ENCODE peak calls at places on chromosome 22, in ten cellular contexts. R is suprapubic skin, D is NB4, Y is right lobe of liver, H is erythroblast, J is Peyer's patch, F is A549, M is IMR-90, I is lower leg skin, X is ovary. U is an unnamed sample.

GRCh38 chr22:26439559-26439958 is 10.5 kb downstream of the ASPHD2 start:
- DNase-seq in J (no peak), X (no peak), M (no peak), R (no peak), I (no peak), D (no peak), H (no peak), F (no peak), Y (no peak), U (no peak)

GRCh38 chr22:35334010-35334409 is 34.3 kb downstream of the TOM1 start:
- DNase-seq in Y (no peak), I (no peak), D (peak), X (no peak), H (no peak), M (no peak), R (no peak), J (no peak), F (no peak), U (no peak)

GRCh38 chr22:33076368-33076767 is 18.2 kb upstream of the SYN3 start:
- DNase-seq in Y (no peak), J (no peak), D (peak), X (no peak), R (no peak), M (peak), I (no peak), H (no peak), F (no peak), U (no peak)

GRCh38 chr22:44099696-44100095 is 75.6 kb downstream of the PARVB start:
- DNase-seq in H (no peak), I (peak), R (no peak), Y (peak), F (no peak), X (peak), M (no peak), D (no peak), J (no peak), U (no peak)

GRCh38 chr22:47144791-47145425 is 382.5 kb downstream of the TBC1D22A start:
- DNase-seq in R (no peak), H (no peak), J (no peak), M (no peak), X (no peak), F (no peak), Y (no peak), I (no peak), D (no peak), U (no peak)

GRCh38 chr22:49198705-49199084 is 629.0 kb downstream of the BRD1 start:
- DNase-seq in J (peak), I (peak), Y (peak), X (peak), M (no peak), H (no peak), R (peak), F (no peak), D (no peak), U (no peak)

GRCh38 chr22:44286673-44287072 is 26.1 kb downstream of the SHISAL1 start:
- DNase-seq in H (no peak), Y (no peak), M (no peak), R (no peak), J (no peak), I (no peak), D (no peak), X (no peak), F (no peak), U (no peak)

GRCh38 chr22:43205748-43206514 is 19.0 kb upstream of the TTLL12 start:
- DNase-seq in R (no peak), I (no peak), F (no peak), H (no peak), Y (no peak), J (no peak), D (no peak), M (no peak), X (no peak), U (no peak)

GRCh38 chr22:47620391-47620790 is 857.9 kb downstream of the TBC1D22A start:
- DNase-seq in Y (no peak), J (peak), H (no peak), X (peak), F (no peak), R (no peak), I (peak), M (no peak), D (no peak), U (no peak)

GRCh38 chr22:39360242-39360641 is 10.5 kb downstream of the SYNGR1 start:
- DNase-seq in H (no peak), Y (no peak), R (no peak), F (no peak), I (no peak), J (no peak), X (no peak), M (no peak), D (no peak), U (no peak)

GRCh38 chr22:26547426-26547825 is 35.2 kb upstream of the TFIP11 start:
- DNase-seq in X (no peak), H (no peak), R (no peak), I (no peak), J (no peak), F (no peak), Y (no peak), M (peak), D (peak), U (no peak)

GRCh38 chr22:30304495-30305244 is 15.4 kb upstream of the CASTOR1 start:
- DNase-seq in F (no peak), M (no peak), Y (no peak), H (no peak), R (no peak), J (peak), D (peak), I (no peak), X (no peak), U (no peak)

GRCh38 chr22:31124290-31124689 is 1.5 kb downstream of the INPP5J start:
- DNase-seq in M (no peak), H (no peak), R (no peak), X (no peak), D (no peak), F (no peak), Y (no peak), J (no peak), I (no peak), U (no peak)

GRCh38 chr22:34966980-34967379 is 99.0 kb upstream of the ISX start:
- DNase-seq in M (no peak), I (no peak), H (no peak), R (no peak), D (no peak), Y (no peak), F (peak), X (no peak), J (no peak), U (no peak)

GRCh38 chr22:40922484-40923303 is 28.5 kb upstream of the RBX1 start:
- DNase-seq in D (peak), H (peak), J (no peak), F (peak), Y (no peak), X (no peak), R (no peak), I (no peak), M (peak), U (no peak)

GRCh38 chr22:35756722-35757121 is 39.0 kb downstream of the APOL5 start:
- DNase-seq in X (no peak), D (no peak), F (no peak), J (no peak), I (no peak), Y (no peak), H (no peak), M (no peak), R (no peak), U (no peak)

GRCh38 chr22:29454186-29454745 is 15.9 kb downstream of the RFPL1 start:
- DNase-seq in F (no peak), X (peak), I (no peak), J (peak), H (no peak), D (no peak), M (no peak), Y (no peak), R (no peak), U (no peak)

GRCh38 chr22:18000441-18001039 is 23.8 kb downstream of the MICAL3 start:
- DNase-seq in D (peak), J (peak), H (peak), Y (peak), F (peak), I (no peak), R (peak), X (peak), M (no peak), U (no peak)

GRCh38 chr22:43238526-43239006 is 51.6 kb upstream of the TTLL12 start:
- DNase-seq in F (no peak), R (no peak), Y (peak), M (no peak), D (no peak), I (no peak), X (peak), J (no peak), H (no peak), U (no peak)

GRCh38 chr22:33324228-33324627 is 266.0 kb upstream of the SYN3 start:
- DNase-seq in R (no peak), H (no peak), D (no peak), Y (no peak), X (no peak), J (no peak), F (no peak), M (no peak), I (no peak), U (no peak)

GRCh38 chr22:36303115-36303467 is 50.2 kb downstream of the APOL1 start:
- DNase-seq in Y (no peak), R (no peak), H (no peak), M (no peak), X (no peak), I (no peak), F (no peak), J (no peak), D (no peak), U (no peak)

GRCh38 chr22:17875631-17876030 is 101.4 kb upstream of the BID start:
- DNase-seq in F (no peak), Y (no peak), I (no peak), M (no peak), J (no peak), R (no peak), X (peak), D (no peak), H (no peak), U (no peak)

GRCh38 chr22:36117053-36117554 is 43.5 kb downstream of the APOL3 start:
- DNase-seq in I (no peak), R (no peak), Y (no peak), J (no peak), M (no peak), H (no peak), X (peak), D (no peak), F (no peak), U (no peak)

GRCh38 chr22:43740587-43741270 is 71.4 kb downstream of the EFCAB6 start:
- DNase-seq in X (no peak), R (no peak), J (no peak), D (no peak), H (peak), F (no peak), M (no peak), I (no peak), Y (no peak), U (no peak)

GRCh38 chr22:42617155-42617983 is 2.7 kb upstream of the POLDIP3 start:
- DNase-seq in R (peak), H (no peak), I (no peak), M (no peak), F (no peak), J (no peak), Y (no peak), X (no peak), D (no peak), U (no peak)

GRCh38 chr22:48483764-48484528 is 1343.7 kb downstream of the BRD1 start:
- DNase-seq in Y (peak), X (no peak), D (no peak), I (peak), F (peak), R (peak), M (no peak), H (no peak), J (peak), U (no peak)

GRCh38 chr22:47144076-47144765 is 381.8 kb downstream of the TBC1D22A start:
- DNase-seq in Y (no peak), M (no peak), J (no peak), D (no peak), F (no peak), H (no peak), I (no peak), R (no peak), X (no peak), U (no peak)

GRCh38 chr22:31081963-31082605 is 966 bp downstream of the SMTN start:
- DNase-seq in F (no peak), M (peak), R (no peak), H (no peak), I (peak), J (no peak), X (peak), D (no peak), Y (no peak), U (no peak)

GRCh38 chr22:30078320-30079311 is 1.6 kb upstream of the HORMAD2 start:
- DNase-seq in X (no peak), H (peak), J (no peak), Y (no peak), F (no peak), R (no peak), M (no peak), I (no peak), D (peak), U (no peak)

GRCh38 chr22:24525416-24526037 is 29.4 kb downstream of the GUCD1 start:
- DNase-seq in X (peak), R (peak), F (peak), Y (peak), H (peak), I (peak), J (peak), M (peak), D (peak), U (peak)

GRCh38 chr22:50585238-50585637 is 2.6 kb upstream of the CHKB start:
- DNase-seq in Y (no peak), D (no peak), H (no peak), F (no peak), X (no peak), I (no peak), J (no peak), R (peak), M (no peak), U (no peak)

GRCh38 chr22:26995222-26995621 is 337.8 kb downstream of the MIAT start:
- DNase-seq in X (no peak), D (no peak), F (no peak), I (no peak), J (no peak), R (no peak), Y (no peak), M (no peak), H (no peak), U (no peak)

GRCh38 chr22:37599161-37599560 is 9.5 kb upstream of the GGA1 start:
- DNase-seq in M (no peak), D (no peak), F (peak), J (peak), H (no peak), I (no peak), R (no peak), X (no peak), Y (no peak), U (no peak)

GRCh38 chr22:37604074-37604473 is 4.6 kb upstream of the GGA1 start:
- DNase-seq in I (no peak), D (no peak), J (no peak), X (no peak), Y (no peak), R (no peak), F (no peak), M (no peak), H (no peak), U (no peak)

GRCh38 chr22:37601203-37601539 is 7.5 kb upstream of the GGA1 start:
- DNase-seq in X (no peak), M (no peak), D (no peak), I (no peak), J (no peak), Y (no peak), R (no peak), H (no peak), F (no peak), U (no peak)

GRCh38 chr22:37604875-37605274 is 3.8 kb upstream of the GGA1 start:
- DNase-seq in R (no peak), I (no peak), D (no peak), J (peak), Y (no peak), F (no peak), X (no peak), H (no peak), M (no peak), U (no peak)

DNA sequence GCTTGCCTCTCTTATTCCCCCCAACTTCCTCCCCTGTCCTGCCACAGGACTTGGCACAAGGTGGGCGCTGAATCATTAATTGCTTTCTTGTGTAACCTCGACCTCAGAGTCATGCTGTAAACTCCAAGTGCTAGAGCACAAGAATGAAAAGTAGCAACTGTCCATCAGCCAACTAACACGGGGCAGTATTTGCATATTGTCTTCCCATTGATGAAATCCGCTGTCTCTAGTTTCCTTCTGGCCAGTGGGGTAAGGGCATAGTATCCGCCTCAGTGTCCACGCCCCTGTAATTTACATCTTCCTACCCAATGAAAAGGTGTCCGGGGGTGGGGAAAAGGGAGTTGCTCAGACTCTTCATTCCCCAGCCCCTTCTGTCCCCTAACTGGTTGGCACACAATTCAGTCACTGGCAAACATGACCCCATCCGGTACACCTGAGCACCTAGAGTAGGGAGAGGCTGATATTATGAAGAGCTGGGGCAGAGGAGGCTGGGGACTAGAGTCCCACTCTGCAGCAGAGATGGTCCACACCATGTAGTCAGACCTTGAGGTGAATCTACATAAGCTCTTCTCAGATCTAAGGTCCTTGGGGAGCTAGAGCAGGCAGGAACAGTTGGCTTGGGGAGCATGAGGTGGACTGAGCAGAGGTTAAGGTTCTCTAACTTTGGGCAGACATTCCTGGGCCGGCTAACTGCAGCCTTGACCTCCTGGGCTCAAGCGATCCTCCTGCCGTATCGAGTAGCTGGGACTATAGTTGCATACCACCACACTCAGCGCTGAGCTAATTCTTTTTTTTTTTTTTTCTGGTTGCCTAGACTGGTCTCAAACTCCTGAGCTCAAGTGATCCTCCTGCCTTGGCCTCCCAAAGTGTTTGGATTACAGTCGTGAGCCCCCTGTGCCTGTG is 6.8 kb upstream of the GGA1 start:
- DNase-seq in M (peak), Y (no peak), F (peak), X (no peak), D (peak), I (no peak), H (no peak), R (no peak), J (peak), U (no peak)
- TF ChIP-seq POLR2A in M (no peak), Y (no peak), F (no peak), X (no peak), D (peak), I (no peak), H (no peak), R (no peak), J (no peak), U (no peak)

DNA sequence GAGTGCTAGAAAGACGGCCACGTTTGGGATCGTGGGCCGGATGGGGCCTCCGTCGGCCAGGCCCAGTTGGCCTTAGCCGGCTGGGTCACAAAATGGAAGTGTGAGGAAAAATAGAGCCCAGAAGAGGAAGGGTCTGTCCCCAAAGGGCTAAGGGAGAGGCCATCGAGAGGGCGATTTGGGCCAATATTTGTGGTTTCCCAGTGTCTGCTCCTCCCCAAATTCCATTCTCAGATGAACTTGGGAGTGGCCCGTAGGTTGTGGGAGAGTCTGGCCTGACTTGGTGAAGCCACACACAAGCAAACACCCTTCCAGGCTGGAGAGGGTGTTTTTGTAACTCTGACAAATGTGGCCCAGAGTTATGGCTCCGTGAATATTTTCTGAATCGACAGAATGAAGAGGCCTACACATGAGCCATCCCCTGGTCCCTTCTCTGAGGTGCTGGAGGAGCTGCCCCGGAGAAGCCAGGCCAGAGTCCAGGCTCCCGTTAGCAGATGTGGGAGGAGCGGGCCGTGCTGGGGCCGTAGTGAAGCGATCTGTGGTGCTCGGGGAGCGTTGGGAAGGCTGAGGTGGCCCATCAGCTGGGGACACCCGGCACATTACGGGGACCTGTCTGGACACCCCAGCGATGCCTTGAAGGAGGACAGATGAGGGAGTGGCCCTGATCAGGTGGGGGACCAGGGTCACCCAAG is 73.5 kb upstream of the PPARA start:
- DNase-seq in Y (peak), M (peak), I (peak), H (no peak), D (no peak), X (peak), F (peak), J (peak), R (peak), U (no peak)
- TF ChIP-seq POLR2A in Y (peak), M (no peak), I (no peak), H (peak), D (no peak), X (no peak), F (no peak), J (no peak), R (no peak), U (no peak)

GRCh38 chr22:22045576-22046335 is 63.2 kb upstream of the TOP3B start:
- DNase-seq in M (no peak), X (no peak), H (no peak), Y (no peak), R (no peak), D (no peak), I (no peak), J (no peak), F (no peak), U (no peak)

GRCh38 chr22:22044153-22044552 is 61.6 kb upstream of the TOP3B start:
- DNase-seq in D (no peak), R (no peak), M (no peak), X (no peak), H (no peak), I (no peak), Y (no peak), F (no peak), J (no peak), U (no peak)

GRCh38 chr22:22042009-22042408 is 59.4 kb upstream of the TOP3B start:
- DNase-seq in H (no peak), D (no peak), F (no peak), X (no peak), J (no peak), R (no peak), M (peak), Y (no peak), I (no peak), U (no peak)

GRCh38 chr22:22042599-22043295 is 60.2 kb upstream of the TOP3B start:
- DNase-seq in J (no peak), X (no peak), F (no peak), D (no peak), R (no peak), H (no peak), Y (no peak), M (no peak), I (no peak), U (no peak)

GRCh38 chr22:22043296-22044078 is 60.9 kb upstream of the TOP3B start:
- DNase-seq in I (no peak), H (no peak), F (no peak), X (no peak), Y (no peak), M (no peak), R (no peak), J (no peak), D (no peak), U (no peak)
- TF ChIP-seq POLR2A in I (no peak), H (no peak), F (no peak), X (no peak), Y (no peak), M (no peak), R (no peak), J (no peak), D (no peak), U (peak)

DNA sequence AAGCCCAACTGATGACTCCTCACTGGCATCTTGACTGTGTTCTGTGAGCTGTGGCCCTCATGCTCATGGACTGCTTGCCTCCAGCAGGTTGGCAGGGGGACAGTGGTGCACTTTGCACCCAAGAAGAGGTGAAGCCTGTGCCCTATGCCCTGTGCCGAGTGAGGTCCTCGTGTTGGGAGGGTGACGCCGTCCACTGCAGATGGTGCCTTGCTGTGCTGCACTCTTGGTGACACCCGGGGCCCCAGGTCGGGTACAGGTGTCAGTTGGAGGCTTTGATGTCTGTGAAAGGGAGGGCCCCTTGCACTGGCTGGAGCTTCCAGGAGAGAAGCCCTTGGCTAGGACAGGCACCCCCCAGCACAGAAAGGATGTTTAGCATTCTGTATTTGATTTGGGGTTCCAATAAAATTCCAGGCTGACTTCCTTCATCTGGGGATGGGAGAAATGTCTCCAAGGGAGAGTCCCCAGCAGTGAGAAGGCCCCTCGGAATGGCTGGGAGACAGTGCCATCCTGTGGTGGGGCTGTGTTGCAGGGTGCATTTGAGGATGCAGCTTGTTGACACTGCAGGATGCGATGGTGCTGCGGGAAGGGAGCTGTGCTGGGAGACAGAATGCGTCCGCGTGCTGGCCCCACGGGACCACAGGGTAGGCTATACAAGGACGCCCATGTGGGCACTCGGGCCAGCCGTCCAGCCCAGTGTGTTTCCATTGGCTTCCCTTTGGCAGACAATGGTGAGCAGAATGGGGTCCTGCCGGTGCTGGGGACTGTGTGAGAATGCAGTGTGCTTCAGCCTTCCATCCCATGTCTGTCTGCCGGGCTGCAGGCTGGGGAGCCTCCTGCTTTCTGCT is 2.5 kb upstream of the ZDHHC8 start:
- DNase-seq in J (peak), H (peak), X (no peak), R (no peak), Y (peak), F (peak), I (no peak), M (peak), D (peak), U (no peak)
- TF ChIP-seq POLR2A in J (no peak), H (peak), X (no peak), R (no peak), Y (no peak), F (no peak), I (no peak), M (no peak), D (no peak), U (no peak)

U was measured in GM12892.